ENCODE peak calls at places on chromosomes 2 and 18, in five cellular contexts. Y, Q, N, B and D are unnamed samples.

GRCh38 chr18:70073442-70073841 is 125.8 kb upstream of the CD226 start:
- DNase-seq in Q (no peak), Y (no peak), B (no peak), N (no peak), D (no peak)

GRCh38 chr2:201403904-201404303 is 46.8 kb upstream of the FLACC1 start:
- DNase-seq in N (peak), Q (no peak), B (no peak), Y (no peak), D (peak)

GRCh38 chr2:174340400-174341300 is 5.9 kb downstream of the SP9 start:
- DNase-seq in Q (no peak), N (no peak), Y (peak), B (no peak), D (no peak)

GRCh38 chr2:233165895-233166661 is 85.4 kb upstream of the ATG16L1 start:
- DNase-seq in B (peak), Q (peak), Y (no peak), N (no peak), D (no peak)

GRCh38 chr2:197705912-197706838 is 1.0 kb downstream of the MARS2 start:
- DNase-seq in B (peak), N (no peak), Q (no peak), Y (no peak), D (no peak)

GRCh38 chr2:144131042-144131441 is 388.9 kb downstream of the ZEB2 start:
- DNase-seq in Q (no peak), Y (no peak), N (no peak), B (no peak), D (no peak)

GRCh38 chr2:24793752-24794477 is 690 bp downstream of the CENPO start:
- DNase-seq in B (peak), Y (no peak), N (no peak), Q (no peak), D (no peak)

GRCh38 chr2:3041841-3042600 is 335.6 kb downstream of the EIPR1 start:
- DNase-seq in B (no peak), N (no peak), Q (no peak), Y (no peak), D (no peak)

GRCh38 chr2:201930831-201931230 is 102.8 kb upstream of the FZD7 start:
- DNase-seq in Y (no peak), B (no peak), N (no peak), Q (no peak), D (no peak)

GRCh38 chr2:60780741-60781140 is 24.7 kb downstream of the PAPOLG start:
- DNase-seq in Y (no peak), Q (no peak), B (no peak), N (no peak), D (no peak)

GRCh38 chr2:22513563-22513962 is 871.4 kb upstream of the KLHL29 start:
- DNase-seq in Y (no peak), Q (no peak), N (no peak), B (no peak), D (no peak)

GRCh38 chr2:95231723-95232122 is 24.4 kb downstream of the ZNF892 start:
- DNase-seq in Y (peak), N (peak), B (peak), Q (peak), D (peak)

GRCh38 chr2:45964226-45964841 is 312.9 kb downstream of the PRKCE start:
- DNase-seq in Q (peak), Y (no peak), N (peak), B (no peak), D (peak)

GRCh38 chr2:240431276-240431662 is 4.2 kb upstream of the GPC1 start:
- DNase-seq in B (no peak), Y (peak), N (no peak), Q (peak), D (no peak)

GRCh38 chr18:32177530-32177929 is 12.3 kb upstream of the MEP1B start:
- DNase-seq in Q (no peak), B (no peak), N (no peak), Y (no peak), D (no peak)

GRCh38 chr2:234823196-234823876 is 128.5 kb upstream of the SH3BP4 start:
- DNase-seq in N (no peak), Q (no peak), B (no peak), Y (no peak), D (no peak)

GRCh38 chr2:12710301-12710700 is 6.4 kb upstream of the TRIB2 start:
- DNase-seq in N (no peak), Y (no peak), Q (no peak), B (no peak), D (no peak)

GRCh38 chr2:152716805-152717241 is 438 bp downstream of the PRPF40A start:
- DNase-seq in B (no peak), Q (no peak), N (no peak), Y (peak), D (no peak)

DNA sequence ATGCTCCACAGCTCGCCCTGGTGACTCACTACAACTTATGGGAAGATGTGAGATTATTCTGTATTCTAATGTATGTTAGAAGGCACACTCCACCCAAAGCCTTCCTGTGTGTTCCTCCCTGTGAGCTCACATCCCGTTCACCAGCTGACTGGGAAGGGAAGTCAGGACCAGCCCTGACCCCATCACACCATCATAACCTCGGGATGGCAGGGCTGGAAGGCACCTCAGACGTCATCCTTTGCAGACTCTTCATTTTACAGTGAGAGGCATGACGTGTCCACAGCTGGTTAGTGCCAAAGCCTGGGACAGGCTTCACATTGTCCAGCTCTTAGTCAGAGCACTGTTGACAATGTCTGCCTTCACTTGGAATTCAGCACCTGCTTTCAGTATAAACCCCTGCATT is 417.8 kb upstream of the TNP1 start:
- DNase-seq in N (no peak), Q (no peak), B (no peak), Y (no peak), D (no peak)
- TF ChIP-seq POLR2AphosphoS5 in N (no peak), Q (peak), B (no peak), Y (no peak), D (no peak)

GRCh38 chr2:43423941-43424261 is 171.9 kb downstream of the THADA start:
- DNase-seq in Y (no peak), N (no peak), B (no peak), Q (no peak), D (no peak)

GRCh38 chr2:43427032-43427424 is 168.8 kb downstream of the THADA start:
- DNase-seq in N (no peak), Y (no peak), Q (no peak), B (no peak), D (no peak)

GRCh38 chr2:43424262-43425207 is 171.3 kb downstream of the THADA start:
- DNase-seq in Y (no peak), Q (no peak), N (no peak), B (no peak), D (no peak)

GRCh38 chr2:43425659-43426058 is 170.2 kb downstream of the THADA start:
- DNase-seq in B (no peak), Q (no peak), Y (no peak), N (no peak), D (no peak)

DNA sequence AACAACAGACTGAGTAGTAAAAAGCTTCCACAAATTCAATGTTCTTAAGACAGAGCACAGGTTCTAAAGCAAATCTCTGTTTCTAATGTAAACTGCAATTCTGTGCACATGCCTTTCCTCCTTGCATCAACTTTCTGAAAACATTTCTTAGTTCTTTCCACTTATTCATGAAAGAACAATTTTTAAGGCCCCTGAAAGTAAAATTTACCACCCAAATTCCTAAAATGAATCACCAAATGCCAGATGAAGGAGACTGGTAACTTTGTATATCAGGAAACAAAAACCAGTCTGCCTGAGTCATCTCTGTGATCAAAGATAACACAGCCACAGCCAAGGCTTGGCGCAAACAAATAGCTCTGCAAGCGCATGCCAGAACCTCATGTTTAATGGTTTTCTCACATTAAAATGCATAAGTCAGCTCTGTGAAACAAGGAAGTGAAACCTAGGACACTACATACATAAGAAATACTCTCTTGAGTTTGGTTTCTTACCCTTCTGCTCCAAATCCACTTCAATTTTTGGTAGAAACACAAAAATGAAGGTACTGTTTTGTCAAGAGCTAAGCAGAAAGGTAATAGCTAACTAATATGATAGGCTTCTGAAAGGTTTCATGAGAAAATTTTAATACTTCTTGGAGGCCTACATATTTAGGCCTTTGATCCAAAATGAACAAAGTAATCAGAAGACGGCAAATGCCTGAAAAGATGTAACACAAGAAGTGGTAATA is 169.4 kb downstream of the THADA start:
- DNase-seq in B (peak), Y (no peak), N (peak), Q (peak), D (peak)
- TF ChIP-seq POLR2AphosphoS5 in B (no peak), Y (no peak), N (peak), Q (no peak), D (no peak)

GRCh38 chr2:215751200-215751910 is 262.0 kb downstream of the MREG start:
- DNase-seq in Y (no peak), B (no peak), N (no peak), Q (no peak), D (no peak)
- TF ChIP-seq POLR2AphosphoS5 in Y (no peak), B (no peak), N (no peak), Q (no peak), D (no peak)

GRCh38 chr2:134502090-134502487 is 216.7 kb downstream of the TMEM163 start:
- DNase-seq in Q (no peak), Y (no peak), N (no peak), B (no peak), D (no peak)
- TF ChIP-seq POLR2AphosphoS5 in Q (no peak), Y (no peak), N (no peak), B (no peak), D (no peak)

GRCh38 chr2:64989126-64989981 is at the start of gene SLC1A4:
- DNase-seq in B (peak), Y (peak), Q (peak), N (peak), D (no peak)

GRCh38 chr2:64987963-64988419 is 1.2 kb upstream of the SLC1A4 start:
- DNase-seq in B (peak), Q (no peak), N (no peak), Y (no peak), D (peak)

GRCh38 chr2:64987001-64987962 is 1.9 kb upstream of the SLC1A4 start:
- DNase-seq in Q (no peak), N (no peak), B (no peak), Y (no peak), D (peak)

GRCh38 chr2:64989982-64990614 is 899 bp downstream of the SLC1A4 start:
- DNase-seq in N (no peak), Y (no peak), B (peak), Q (peak), D (no peak)

GRCh38 chr2:64988420-64989125 is 626 bp upstream of the SLC1A4 start:
- DNase-seq in Y (peak), N (peak), Q (peak), B (peak), D (no peak)
- TF ChIP-seq POLR2AphosphoS5 in Y (no peak), N (no peak), Q (peak), B (peak), D (no peak)

DNA sequence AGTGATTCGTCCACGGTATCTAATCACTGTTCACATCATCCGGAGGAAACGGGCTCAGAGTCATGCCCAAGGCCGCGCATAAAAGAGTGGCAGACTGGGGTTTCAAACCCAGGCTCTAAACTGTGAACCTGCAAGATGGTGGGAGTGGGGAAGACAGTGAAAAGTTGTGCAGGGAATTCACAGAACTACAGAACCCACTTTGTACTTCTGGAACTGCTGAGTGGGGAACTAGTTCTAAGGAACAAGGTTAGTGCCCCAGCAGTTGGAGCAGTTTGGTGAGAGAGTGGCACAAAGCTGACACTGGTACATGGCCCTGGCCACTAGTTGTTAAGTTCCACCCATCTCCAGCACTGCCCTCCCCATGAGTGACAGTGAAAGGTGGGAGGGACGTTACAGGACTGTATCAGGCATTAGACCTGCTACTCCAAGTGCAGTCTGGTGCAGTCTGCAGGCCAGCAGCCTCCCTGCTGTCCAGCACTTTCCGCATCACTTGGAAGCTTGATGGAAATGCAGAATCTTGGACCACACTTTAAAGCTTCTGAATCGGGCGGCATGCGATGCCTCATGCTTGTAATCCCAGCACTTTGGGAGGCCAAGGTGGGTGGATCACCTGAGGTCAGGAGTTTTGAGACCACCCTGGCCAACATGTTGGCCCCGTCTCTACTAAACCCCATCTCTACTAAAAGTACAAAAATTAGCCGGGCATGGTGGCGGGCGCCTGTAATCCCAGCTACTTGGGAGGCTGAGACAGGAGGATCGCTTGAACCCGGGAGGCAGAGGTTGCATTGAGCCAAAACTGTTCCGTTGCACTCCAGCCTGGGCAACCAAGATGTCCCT is 47.3 kb downstream of the C2orf42 start:
- DNase-seq in N (peak), Q (peak), B (peak), Y (no peak), D (no peak)
- TF ChIP-seq POLR2AphosphoS5 in N (peak), Q (no peak), B (peak), Y (peak), D (no peak)

DNA sequence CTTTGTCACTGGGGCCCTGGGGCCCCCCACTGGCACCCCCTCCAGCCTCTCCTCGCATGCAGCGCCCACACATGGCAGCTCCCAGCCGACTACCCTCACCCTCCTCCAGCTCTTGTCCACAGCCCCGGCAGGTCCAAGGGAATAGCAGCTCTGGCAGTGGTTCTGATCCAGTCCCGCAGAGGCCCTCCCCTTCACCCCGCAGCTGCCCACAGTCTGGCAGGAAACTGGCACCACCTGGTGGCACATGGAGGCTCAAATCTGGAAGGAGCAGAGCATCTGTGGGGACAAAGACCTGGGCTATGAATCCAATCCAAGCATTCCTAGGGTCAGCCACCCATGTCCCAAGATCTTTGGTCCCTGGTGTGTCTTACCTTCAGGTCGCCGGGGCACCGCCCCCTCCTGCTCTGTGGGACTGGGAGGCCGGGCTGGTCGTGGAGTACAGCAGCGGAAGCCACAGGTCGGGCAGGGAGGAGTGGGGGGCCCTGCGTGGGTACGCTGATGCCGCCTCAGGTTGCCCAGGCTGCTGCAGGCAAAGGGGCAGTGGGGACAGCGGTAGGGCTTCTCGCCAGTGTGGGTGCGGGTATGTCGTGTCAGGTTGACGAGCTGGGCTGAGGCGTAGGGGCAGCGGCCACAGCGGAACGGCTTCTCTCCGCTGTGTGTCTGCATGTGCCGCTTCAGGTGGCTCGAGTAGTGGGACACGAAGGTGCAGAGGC is 2.3 kb downstream of the ZNF513 start:
- DNase-seq in Q (no peak), Y (peak), B (peak), N (no peak), D (no peak)
- TF ChIP-seq POLR2AphosphoS5 in Q (no peak), Y (peak), B (peak), N (no peak), D (no peak)